ENCODE peak calls at places on chromosomes 11 and 22, in five cellular contexts. N is EL; U is A549; Y is naive thymus-derived CD8-positive, alpha-beta T cell; H is activated CD4-positive, alpha-beta T cell treated with anti-CD3 and anti-CD28 coated beads, Interleukin-2, amount 50 U/mL, for 1 hour. Q is an unnamed sample.

GRCh38 chr11:34330653-34331052 is 27.2 kb downstream of the ABTB2 start:
- DNase-seq in N (no peak), U (no peak), Y (no peak), H (no peak), Q (no peak)

GRCh38 chr11:62104001-62104400 is 19.8 kb upstream of the INCENP start:
- DNase-seq in N (no peak), U (no peak), Y (no peak), H (no peak), Q (no peak)

GRCh38 chr11:7612661-7613393 is 60.5 kb downstream of the CYB5R2 start:
- DNase-seq in N (no peak), U (no peak), Y (no peak), H (no peak), Q (peak)

GRCh38 chr22:43636086-43636485 is 176.0 kb downstream of the EFCAB6 start:
- DNase-seq in N (no peak), U (no peak), Y (no peak), H (no peak), Q (no peak)

GRCh38 chr22:49676783-49677494 is 150.7 kb downstream of the BRD1 start:
- DNase-seq in N (no peak), U (no peak), Y (no peak), H (no peak), Q (no peak)

GRCh38 chr11:114250993-114251796 is 45.0 kb upstream of the NNMT start:
- DNase-seq in N (no peak), U (no peak), Y (no peak), H (no peak), Q (peak)

GRCh38 chr11:134661660-134662059 is 249.6 kb upstream of the B3GAT1 start:
- DNase-seq in N (no peak), U (no peak), Y (no peak), H (no peak), Q (no peak)

GRCh38 chr11:32426819-32427615 is 8.3 kb downstream of the WT1 start:
- DNase-seq in N (no peak), U (no peak), Y (no peak), H (no peak), Q (no peak)

GRCh38 chr11:36333468-36333867 is 37.4 kb downstream of the PRR5L start:
- DNase-seq in N (peak), U (no peak), Y (no peak), H (no peak), Q (peak)

GRCh38 chr22:43152355-43153071 is 1.2 kb downstream of the TSPO start:
- DNase-seq in N (peak), U (peak), Y (peak), H (peak), Q (peak)

GRCh38 chr11:115724709-115725108 is 220.5 kb upstream of the CADM1 start:
- DNase-seq in N (peak), U (peak), Y (no peak), H (no peak), Q (no peak)

GRCh38 chr11:46112961-46113617 is 8.2 kb downstream of the PHF21A start:
- DNase-seq in N (peak), U (peak), Y (no peak), H (no peak), Q (peak)

GRCh38 chr22:37546436-37547248 is 13.6 kb upstream of the CDC42EP1 start:
- DNase-seq in N (peak), U (no peak), Y (no peak), H (no peak), Q (peak)

GRCh38 chr11:45400594-45400993 is 114.5 kb upstream of the SYT13 start:
- DNase-seq in N (peak), U (no peak), Y (no peak), H (no peak), Q (peak)

GRCh38 chr11:46235777-46236688 is 41.4 kb upstream of the CREB3L1 start:
- DNase-seq in N (no peak), U (no peak), Y (no peak), H (no peak), Q (peak)

GRCh38 chr11:101870510-101870909 is 44.3 kb upstream of the CEP126 start:
- DNase-seq in N (peak), U (peak), Y (no peak), H (no peak), Q (peak)

GRCh38 chr11:118129475-118130196 is 23.0 kb downstream of the SCN4B start:
- DNase-seq in N (no peak), U (no peak), Y (no peak), H (no peak), Q (no peak)

GRCh38 chr22:41197808-41198585 is 7.1 kb upstream of the L3MBTL2 start:
- DNase-seq in N (peak), U (no peak), Y (no peak), H (peak), Q (no peak)

GRCh38 chr11:42034821-42035220 is 575.4 kb upstream of the LRRC4C start:
- DNase-seq in N (no peak), U (no peak), Y (no peak), H (no peak), Q (no peak)

GRCh38 chr11:114348200-114349191 is 51.8 kb downstream of the C11orf71 start:
- DNase-seq in N (peak), U (peak), Y (no peak), H (peak), Q (peak)

GRCh38 chr11:27084407-27084985 is 43.9 kb downstream of the BBOX1 start:
- DNase-seq in N (peak), U (no peak), Y (no peak), H (no peak), Q (no peak)